ENCODE peak calls at places on chromosomes 3 and 15, in eight cellular contexts. R is Right ventricle myocardium superior; Y is ovary; H is Calu3; L is NCI-H1694 treated with DMSO at 0.1 percent for 48 hours; Z is caudate nucleus; V is left colon; D is activated naive CD8-positive, alpha-beta T cell treated with anti-CD3 and anti-CD28 coated beads, Interleukin-2, amount 10 ng/mL, durations not matched to agents 7 days and 5 days. I is an unnamed sample.

GRCh38 chr3:150232992-150233451 is 175.1 kb upstream of the TSC22D2 start:
- DNase-seq in L (no peak), Z (no peak), D (no peak), R (peak; percentile 84), Y (no peak), V (no peak), H (no peak), I (peak; percentile 87)

GRCh38 chr15:23687143-23687470 is at the start of gene NDN:
- DNase-seq in D (peak; percentile 46), Z (no peak), V (peak; percentile 43), L (no peak), H (no peak), R (peak; percentile 73), Y (peak; percentile 81), I (peak; percentile 74)

GRCh38 chr3:141070727-141071357 is 19.7 kb downstream of the SPSB4 start:
- DNase-seq in Z (no peak), H (no peak), D (no peak), V (no peak), L (no peak), R (no peak), Y (no peak), I (no peak)

GRCh38 chr3:119205685-119206084 is 32.3 kb downstream of the UPK1B start:
- DNase-seq in H (no peak), L (no peak), Z (no peak), R (no peak), Y (no peak), V (no peak), D (no peak), I (no peak)

GRCh38 chr15:75029378-75030022 is 6.1 kb downstream of the PPCDC start:
- DNase-seq in H (peak; percentile 95), D (peak; percentile 91), Y (peak; percentile 96), Z (peak; percentile 69), L (peak; percentile 47), R (peak; percentile 97), V (peak; percentile 97), I (peak; percentile 96)

GRCh38 chr3:127264292-127264691 is 23.6 kb downstream of the PRR20G start:
- DNase-seq in L (no peak), Z (no peak), H (peak; percentile 30), Y (no peak), R (no peak), V (no peak), D (no peak), I (no peak)

GRCh38 chr15:26433060-26433459 is 339.8 kb downstream of the GABRB3 start:
- DNase-seq in H (no peak), Z (no peak), Y (no peak), L (no peak), V (no peak), D (no peak), R (no peak), I (no peak)

GRCh38 chr3:153216928-153217327 is 54.9 kb downstream of the RAP2B start:
- DNase-seq in L (no peak), D (no peak), Z (no peak), H (no peak), Y (no peak), R (no peak), V (no peak), I (no peak)

GRCh38 chr3:19147905-19148767 is at the start of gene KCNH8:
- DNase-seq in V (peak; percentile 45), Y (no peak), R (peak; percentile 33), H (peak; percentile 61), L (peak; percentile 4), D (peak; percentile 39), Z (peak; percentile 15), I (no peak)

GRCh38 chr15:65204931-65205655 is 6.2 kb downstream of the CILP start:
- DNase-seq in H (no peak), D (no peak), R (no peak), Z (no peak), Y (no peak), L (no peak), V (no peak), I (no peak)

GRCh38 chr3:124438813-124439212 is 291.4 kb upstream of the UMPS start:
- DNase-seq in D (no peak), V (no peak), R (no peak), Y (no peak), L (no peak), Z (no peak), H (no peak), I (no peak)

GRCh38 chr15:79570004-79570403 is 137.9 kb downstream of the MINAR1 start:
- DNase-seq in H (no peak), Z (no peak), Y (no peak), L (no peak), D (no peak), V (no peak), R (no peak), I (no peak)

GRCh38 chr15:29937956-29938355 is 115.7 kb upstream of the TJP1 start:
- DNase-seq in Y (no peak), V (no peak), L (no peak), R (no peak), Z (no peak), H (no peak), D (no peak), I (no peak)